ENCODE peak calls at places on chromosomes 4 and X, in five cellular contexts. G, N, D, C and T are unnamed samples. For H3K9me3, the result is how much of the 10 kb centered on the place peaks cover.

GRCh38 chr4:175916636-175917351 is 104.7 kb upstream of the GPM6A start:
- DNase-seq in G (no peak), N (no peak), C (no peak), D (no peak), T (no peak)

GRCh38 chr4:3449047-3449573 is 7.3 kb downstream of the HGFAC start:
- DNase-seq in N (no peak), C (no peak), D (no peak), G (no peak), T (no peak)

GRCh38 chr4:84596826-84597225 is 13.9 kb downstream of the CDS1 start:
- DNase-seq in D (no peak), G (no peak), C (no peak), N (no peak), T (no peak)

GRCh38 chr4:3338321-3338838 is 45.6 kb downstream of the RGS12 start:
- DNase-seq in C (no peak), N (no peak), G (no peak), D (no peak), T (no peak)

GRCh38 chr4:148344382-148344781 is 97.8 kb downstream of the NR3C2 start:
- DNase-seq in C (no peak), D (no peak), G (no peak), N (no peak), T (no peak)

GRCh38 chrX:103839404-103839803 is 7.3 kb upstream of the RAB9B start:
- DNase-seq in N (no peak), C (no peak), G (no peak), D (no peak), T (no peak)

GRCh38 chr4:83356899-83357661 is 22.4 kb upstream of the HPSE start:
- DNase-seq in C (no peak), G (no peak), N (no peak), D (no peak), T (peak)

GRCh38 chrX:76454456-76454927 is 27.0 kb downstream of the MAGEE1 start:
- DNase-seq in N (peak), C (no peak), G (no peak), D (peak), T (peak)

GRCh38 chr4:95188701-95189401 is 359.9 kb downstream of the UNC5C start:
- DNase-seq in D (no peak), G (no peak), N (peak), C (no peak), T (no peak)

GRCh38 chr4:176587920-176588319 is 204.8 kb downstream of the VEGFC start:
- DNase-seq in D (no peak), G (no peak), N (no peak), C (no peak), T (no peak)

GRCh38 chrX:110034036-110034435 is 31.1 kb downstream of the TMEM164 start:
- DNase-seq in N (no peak), C (no peak), D (no peak), G (no peak), T (no peak)

GRCh38 chr4:141912831-141913230 is 276.4 kb downstream of the IL15 start:
- DNase-seq in C (no peak), N (no peak), D (no peak), G (no peak), T (no peak)

GRCh38 chr4:163673848-163674702 is 179.6 kb downstream of the TMA16 start:
- DNase-seq in G (no peak), C (no peak), D (no peak), N (no peak), T (no peak)

GRCh38 chr4:118032691-118033090 is 1.6 kb upstream of the NDST3 start:
- DNase-seq in D (no peak), C (no peak), G (no peak), N (peak), T (no peak)

GRCh38 chr4:174873931-174874330 is 44.2 kb upstream of the ADAM29 start:
- DNase-seq in N (peak), D (no peak), C (no peak), G (no peak), T (no peak)

GRCh38 chr4:144494280-144494679 is 151.7 kb upstream of the HHIP start:
- DNase-seq in N (no peak), G (no peak), C (no peak), D (no peak), T (no peak)

GRCh38 chrX:112043997-112044396 is 38.6 kb downstream of the TRPC5 start:
- DNase-seq in N (no peak), G (no peak), C (no peak), D (no peak), T (no peak)

GRCh38 chrX:15903186-15903681 is 48.6 kb upstream of the AP1S2 start:
- DNase-seq in N (no peak), G (no peak), C (no peak), D (no peak), T (no peak)

GRCh38 chrX:54473993-54474859 is 21.8 kb downstream of the FGD1 start:
- DNase-seq in N (no peak), C (no peak), G (no peak), D (no peak), T (no peak)

GRCh38 chrX:11579856-11580595 is 85.7 kb downstream of the ARHGAP6 start:
- DNase-seq in C (no peak), D (no peak), N (no peak), G (no peak), T (no peak)

GRCh38 chrX:39774804-39775112 is 323.0 kb downstream of the BCOR start:
- DNase-seq in C (no peak), D (no peak), N (no peak), G (no peak), T (no peak)

GRCh38 chrX:39144323-39144722 is 343.1 kb downstream of the MID1IP1 start:
- DNase-seq in G (no peak), N (no peak), C (no peak), D (no peak), T (no peak)

DNA sequence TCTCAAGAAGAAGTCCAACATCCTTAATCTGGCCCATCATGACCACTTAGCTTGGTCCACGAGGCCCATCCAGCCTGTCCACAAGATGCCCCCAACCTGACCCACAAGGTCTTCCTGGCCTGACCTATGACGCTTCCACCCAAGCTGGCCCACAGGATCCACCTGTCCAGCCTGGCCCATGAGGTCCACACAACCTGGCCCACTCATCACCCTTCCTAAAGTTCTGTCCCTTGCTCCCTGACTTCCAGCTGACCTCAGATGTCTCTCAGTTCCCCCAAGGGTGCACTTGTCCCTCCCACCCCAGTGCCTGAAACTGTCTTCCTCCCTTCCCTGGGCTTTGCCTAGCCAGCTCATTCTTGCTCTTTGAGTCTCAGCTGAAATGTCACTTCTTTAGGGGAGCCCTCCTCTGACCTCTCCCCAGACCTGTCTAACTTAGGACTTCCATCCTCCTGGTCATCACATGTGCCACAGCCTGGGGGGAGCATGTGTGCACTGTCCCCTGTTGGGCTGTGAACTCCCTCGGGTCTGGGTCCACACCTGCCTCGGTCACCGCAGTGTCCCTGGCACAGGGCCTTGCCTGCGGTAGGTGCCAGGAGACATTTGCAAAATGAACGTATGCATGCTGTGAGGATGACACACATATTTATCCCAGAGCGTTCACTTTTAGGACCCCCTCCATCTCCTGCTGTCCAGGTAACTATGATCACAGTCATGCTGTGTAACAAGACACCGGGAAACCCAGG is 61.7 kb downstream of the EVC start:
- DNase-seq in D (no peak), N (no peak), C (no peak), G (no peak), T (no peak)
- H3K9me3 ChIP-seq in D (under half), N (under half), C (under half), G (under half), T (under half)

GRCh38 chr4:91935217-91935616 is 368.5 kb upstream of the GRID2 start:
- DNase-seq in G (no peak), N (no peak), C (no peak), D (no peak), T (no peak)
- H3K9me3 ChIP-seq in G (under half), N (under half), C (under half), D (under half), T (under half)

GRCh38 chr4:116020141-116020722 is 906.8 kb upstream of the NDST4 start:
- DNase-seq in C (no peak), G (no peak), D (no peak), N (no peak), T (no peak)
- H3K9me3 ChIP-seq in C (under half), G (under half), D (half or more), N (under half), T (under half)

GRCh38 chrX:82677281-82677680 is 830.8 kb upstream of the POU3F4 start:
- DNase-seq in C (no peak), D (no peak), N (no peak), G (no peak), T (no peak)
- H3K9me3 ChIP-seq in C (under half), D (under half), N (under half), G (under half), T (under half)

DNA sequence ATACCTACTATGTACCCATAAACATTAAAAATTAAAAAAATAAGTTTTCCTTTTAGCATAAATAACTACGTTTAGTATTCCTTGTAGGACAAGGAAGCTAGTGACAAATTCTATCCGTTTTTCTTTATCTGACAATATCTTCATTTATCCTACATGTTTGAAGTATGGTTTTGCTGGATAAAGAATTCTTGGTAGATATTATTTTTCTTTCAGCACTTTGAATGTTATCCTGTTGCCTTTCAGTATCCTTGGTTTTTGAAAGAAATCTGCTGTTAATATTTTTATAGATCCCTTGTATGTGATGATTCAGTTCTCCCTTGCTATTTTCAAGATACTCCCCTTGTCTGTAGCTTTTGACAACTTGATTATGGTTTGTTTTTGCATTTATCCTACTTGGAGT is 76.6 kb downstream of the CASK start:
- DNase-seq in N (no peak), G (no peak), C (no peak), D (no peak), T (no peak)
- H3K9me3 ChIP-seq in N (under half), G (under half), C (under half), D (half or more), T (under half)